ENCODE peak calls at places on chromosomes 3 and 15, in ten cellular contexts. F, I, N, H, R, M, P, D, J and V are unnamed samples. For H3K9me3, the result is how much of the 10 kb centered on the place peaks cover.

GRCh38 chr3:52866427-52866826 is 30.9 kb downstream of the STIMATE start:
- DNase-seq in F (no peak), I (no peak), N (no peak), H (no peak), R (no peak), M (no peak), P (no peak), D (no peak), J (no peak), V (no peak)

GRCh38 chr15:92584105-92584504 is 71.5 kb downstream of the FAM174B start:
- DNase-seq in F (no peak), I (no peak), N (no peak), H (no peak), R (no peak), M (no peak), P (no peak), D (no peak), J (no peak), V (no peak)

GRCh38 chr3:49333091-49333490 is 6.8 kb downstream of the USP4 start:
- DNase-seq in F (no peak), I (no peak), N (no peak), H (no peak), R (no peak), M (no peak), P (no peak), D (no peak), J (no peak), V (no peak)

GRCh38 chr3:183369117-183369516 is 59.3 kb downstream of the MCF2L2 start:
- DNase-seq in F (no peak), I (no peak), N (no peak), H (no peak), R (no peak), M (no peak), P (no peak), D (no peak), J (no peak), V (no peak)

GRCh38 chr3:38267689-38268477 is 2.3 kb downstream of the SLC22A13 start:
- DNase-seq in F (no peak), I (no peak), N (no peak), H (no peak), R (no peak), M (no peak), P (no peak), D (no peak), J (no peak), V (no peak)

GRCh38 chr3:107643038-107643883 is 120.5 kb downstream of the BBX start:
- DNase-seq in F (no peak), I (peak), N (no peak), H (no peak), R (no peak), M (no peak), P (peak), D (no peak), J (peak), V (no peak)

GRCh38 chr15:91857772-91858171 is 4.3 kb downstream of the SLCO3A1 start:
- DNase-seq in F (no peak), I (no peak), N (no peak), H (no peak), R (no peak), M (no peak), P (no peak), D (no peak), J (no peak), V (no peak)

GRCh38 chr3:184260571-184261269 is 633 bp downstream of the CAMK2N2 start:
- DNase-seq in F (no peak), I (no peak), N (no peak), H (no peak), R (peak), M (no peak), P (peak), D (no peak), J (no peak), V (no peak)

GRCh38 chr3:197523551-197523950 is 32.2 kb downstream of the BDH1 start:
- DNase-seq in F (no peak), I (no peak), N (no peak), H (no peak), R (no peak), M (no peak), P (no peak), D (no peak), J (no peak), V (no peak)

GRCh38 chr15:94141802-94142201 is 89.6 kb upstream of the MCTP2 start:
- DNase-seq in F (no peak), I (no peak), N (no peak), H (no peak), R (no peak), M (no peak), P (no peak), D (no peak), J (no peak), V (no peak)

GRCh38 chr15:78968539-78969271 is 23.9 kb upstream of the CTSH start:
- DNase-seq in F (no peak), I (no peak), N (no peak), H (no peak), R (peak), M (no peak), P (no peak), D (no peak), J (peak), V (no peak)

GRCh38 chr3:109369510-109369909 is 32.2 kb upstream of the DPPA4 start:
- DNase-seq in F (peak), I (peak), N (no peak), H (no peak), R (no peak), M (no peak), P (peak), D (no peak), J (peak), V (no peak)

GRCh38 chr15:87369269-87369668 is 887.3 kb downstream of the NTRK3 start:
- DNase-seq in F (no peak), I (peak), N (no peak), H (no peak), R (no peak), M (peak), P (no peak), D (no peak), J (peak), V (no peak)

GRCh38 chr3:187618732-187619131 is 51.5 kb downstream of the SST start:
- DNase-seq in F (no peak), I (no peak), N (no peak), H (no peak), R (no peak), M (no peak), P (no peak), D (no peak), J (no peak), V (no peak)

GRCh38 chr15:41780266-41780665 is 6.0 kb downstream of the MAPKBP1 start:
- DNase-seq in F (no peak), I (no peak), N (no peak), H (no peak), R (no peak), M (peak), P (no peak), D (no peak), J (no peak), V (no peak)

GRCh38 chr3:42772670-42773408 is at the start of gene CCDC13:
- DNase-seq in F (peak), I (peak), N (peak), H (peak), R (peak), M (peak), P (peak), D (no peak), J (no peak), V (peak)

GRCh38 chr3:81914254-81914653 is 152.8 kb upstream of the GBE1 start:
- DNase-seq in F (no peak), I (no peak), N (no peak), H (no peak), R (no peak), M (no peak), P (no peak), D (no peak), J (no peak), V (no peak)

GRCh38 chr3:64799606-64800005 is 111.8 kb upstream of the ADAMTS9 start:
- DNase-seq in F (no peak), I (no peak), N (no peak), H (no peak), R (no peak), M (no peak), P (no peak), D (no peak), J (no peak), V (no peak)

GRCh38 chr3:136804164-136804563 is 14.8 kb upstream of the SLC35G2 start:
- DNase-seq in F (no peak), I (no peak), N (no peak), H (no peak), R (no peak), M (no peak), P (no peak), D (no peak), J (no peak), V (no peak)

GRCh38 chr3:158896729-158897128 is 94.9 kb downstream of the MFSD1 start:
- DNase-seq in F (no peak), I (no peak), N (no peak), H (no peak), R (no peak), M (no peak), P (no peak), D (no peak), J (no peak), V (no peak)

GRCh38 chr3:65473746-65474145 is 565.0 kb downstream of the MAGI1 start:
- DNase-seq in F (no peak), I (no peak), N (no peak), H (no peak), R (no peak), M (no peak), P (no peak), D (no peak), J (peak), V (no peak)

GRCh38 chr3:115857518-115858136 is 234.3 kb downstream of the GAP43 start:
- DNase-seq in F (no peak), I (no peak), N (no peak), H (no peak), R (no peak), M (no peak), P (no peak), D (no peak), J (no peak), V (no peak)

GRCh38 chr15:82805994-82806406 is at the start of gene FSD2:
- DNase-seq in F (no peak), I (no peak), N (peak), H (no peak), R (no peak), M (no peak), P (no peak), D (no peak), J (no peak), V (peak)

GRCh38 chr3:46030626-46031025 is 3.3 kb upstream of the XCR1 start:
- DNase-seq in F (no peak), I (no peak), N (no peak), H (no peak), R (no peak), M (no peak), P (no peak), D (no peak), J (no peak), V (no peak)

GRCh38 chr15:90957791-90958190 is 3.1 kb downstream of the RCCD1 start:
- DNase-seq in F (no peak), I (no peak), N (no peak), H (no peak), R (no peak), M (no peak), P (no peak), D (no peak), J (no peak), V (no peak)

GRCh38 chr3:57420007-57420406 is 124.1 kb downstream of the DNAH12 start:
- DNase-seq in F (no peak), I (no peak), N (no peak), H (no peak), R (no peak), M (no peak), P (no peak), D (no peak), J (no peak), V (no peak)

GRCh38 chr3:46276497-46277099 is 34.3 kb downstream of the CCR3 start:
- DNase-seq in F (peak), I (peak), N (peak), H (peak), R (peak), M (no peak), P (peak), D (no peak), J (peak), V (peak)

GRCh38 chr3:128922804-128923459 is 43.5 kb downstream of the ACAD9 start:
- DNase-seq in F (no peak), I (no peak), N (no peak), H (no peak), R (no peak), M (no peak), P (no peak), D (no peak), J (no peak), V (no peak)

GRCh38 chr3:124557-125179 is 71.9 kb upstream of the CHL1 start:
- DNase-seq in F (no peak), I (no peak), N (no peak), H (no peak), R (no peak), M (no peak), P (no peak), D (no peak), J (no peak), V (no peak)
- H3K9me3 ChIP-seq in F (under half), I (under half), N (under half), H (under half), R (under half), M (under half), P (under half), D (under half), J (half or more), V (under half)

GRCh38 chr3:7821858-7822257 is 679.8 kb upstream of the LMCD1 start:
- DNase-seq in F (no peak), I (no peak), N (no peak), H (no peak), R (no peak), M (no peak), P (no peak), D (no peak), J (no peak), V (no peak)
- H3K9me3 ChIP-seq in F (under half), I (under half), N (under half), H (under half), R (under half), M (under half), P (under half), D (under half), J (under half), V (under half)

GRCh38 chr3:58898513-58898912 is 151.3 kb downstream of the CFAP20DC start:
- DNase-seq in F (no peak), I (no peak), N (no peak), H (no peak), R (no peak), M (no peak), P (no peak), D (no peak), J (no peak), V (no peak)

GRCh38 chr3:58900372-58900771 is 149.5 kb downstream of the CFAP20DC start:
- DNase-seq in F (no peak), I (no peak), N (no peak), H (no peak), R (no peak), M (no peak), P (no peak), D (no peak), J (no peak), V (no peak)

GRCh38 chr3:58899159-58899952 is 150.5 kb downstream of the CFAP20DC start:
- DNase-seq in F (no peak), I (no peak), N (peak), H (no peak), R (peak), M (no peak), P (no peak), D (no peak), J (peak), V (peak)

GRCh38 chr3:58899953-58900298 is 149.9 kb downstream of the CFAP20DC start:
- DNase-seq in F (no peak), I (no peak), N (no peak), H (no peak), R (no peak), M (no peak), P (no peak), D (no peak), J (no peak), V (no peak)
- H3K9me3 ChIP-seq in F (under half), I (under half), N (under half), H (under half), R (under half), M (under half), P (under half), D (under half), J (under half), V (under half)

DNA sequence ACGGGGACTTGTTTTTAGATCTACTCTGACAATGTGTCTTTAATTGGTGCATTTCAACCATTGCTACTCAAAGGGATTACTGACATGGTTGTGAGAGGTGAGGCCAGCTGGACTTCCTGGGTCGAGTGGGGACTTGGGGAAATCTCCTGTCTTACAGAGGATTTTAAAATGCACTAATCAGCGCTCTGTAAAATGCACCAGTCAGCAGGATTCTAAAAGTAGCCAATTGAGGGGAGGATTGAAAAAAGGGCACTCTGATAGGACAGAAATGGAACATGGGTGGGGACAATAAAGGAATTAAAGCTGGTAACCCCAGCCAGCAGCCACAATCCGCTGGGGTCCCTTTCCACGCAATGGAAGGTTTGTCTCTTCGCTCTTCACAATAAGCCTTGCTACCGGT is 122.5 kb upstream of the SNRPN start:
- DNase-seq in F (no peak), I (no peak), N (no peak), H (no peak), R (no peak), M (no peak), P (no peak), D (no peak), J (no peak), V (no peak)
- H3K9me3 ChIP-seq in F (under half), I (under half), N (under half), H (under half), R (under half), M (under half), P (under half), D (under half), J (under half), V (under half)

GRCh38 chr3:133271491-133271890 is 128.4 kb upstream of the BFSP2 start:
- DNase-seq in F (no peak), I (no peak), N (no peak), H (no peak), R (no peak), M (peak), P (peak), D (no peak), J (no peak), V (no peak)
- H3K9me3 ChIP-seq in F (under half), I (under half), N (under half), H (under half), R (under half), M (under half), P (under half), D (under half), J (under half), V (under half)

GRCh38 chr3:113312416-113312815 is 101.1 kb downstream of the BOC start:
- DNase-seq in F (no peak), I (no peak), N (no peak), H (no peak), R (no peak), M (no peak), P (peak), D (no peak), J (no peak), V (no peak)
- H3K9me3 ChIP-seq in F (under half), I (under half), N (under half), H (under half), R (under half), M (under half), P (under half), D (under half), J (under half), V (under half)

DNA sequence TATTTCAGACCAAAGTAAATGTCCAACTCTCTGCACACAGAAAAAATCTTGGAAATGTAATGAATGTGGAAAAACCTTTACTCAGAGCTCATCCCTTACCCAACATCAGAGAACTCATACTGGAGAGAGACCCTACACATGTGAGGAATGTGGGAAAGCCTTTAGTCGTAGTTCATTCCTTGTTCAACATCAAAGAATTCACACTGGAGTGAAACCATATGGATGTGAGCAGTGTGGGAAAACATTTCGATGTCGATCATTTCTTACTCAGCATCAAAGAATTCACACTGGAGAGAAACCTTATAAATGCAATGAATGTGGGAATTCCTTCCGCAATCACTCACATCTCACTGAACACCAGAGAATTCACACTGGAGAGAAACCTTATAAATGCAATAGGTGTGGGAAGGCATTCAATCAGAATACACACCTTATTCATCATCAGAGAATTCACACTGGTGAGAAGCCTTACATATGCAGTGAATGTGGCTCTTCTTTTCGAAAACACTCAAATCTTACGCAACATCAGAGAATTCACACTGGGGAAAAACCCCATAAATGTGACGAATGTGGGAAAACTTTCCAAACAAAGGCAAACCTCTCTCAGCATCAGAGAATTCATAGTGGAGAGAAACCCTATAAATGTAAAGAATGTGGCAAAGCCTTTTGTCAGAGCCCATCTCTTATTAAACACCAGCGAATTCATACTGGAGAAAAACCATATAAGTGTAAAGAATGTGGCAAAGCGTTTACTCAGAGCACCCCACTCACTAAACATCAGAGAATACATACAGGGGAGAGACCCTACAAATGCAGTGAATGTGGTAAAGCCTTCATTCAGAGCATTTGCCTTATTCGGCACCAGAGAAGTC is 8.0 kb upstream of the ZNF501 start:
- DNase-seq in F (no peak), I (peak), N (no peak), H (no peak), R (no peak), M (no peak), P (no peak), D (no peak), J (no peak), V (no peak)
- H3K9me3 ChIP-seq in F (under half), I (half or more), N (under half), H (half or more), R (half or more), M (half or more), P (under half), D (under half), J (half or more), V (half or more)

GRCh38 chr3:51173518-51174271 is 211.4 kb upstream of the MANF start:
- DNase-seq in F (no peak), I (no peak), N (no peak), H (no peak), R (no peak), M (no peak), P (no peak), D (no peak), J (no peak), V (no peak)
- H3K9me3 ChIP-seq in F (under half), I (under half), N (under half), H (under half), R (under half), M (under half), P (under half), D (under half), J (under half), V (under half)